ENCODE peak calls at places on chromosomes 6 and 20, in six cellular contexts. One of them, this sample, is unnamed.

GRCh38 chr20:17481661-17482060 is 49.5 kb downstream of the BFSP1 start:
- DNase-seq in activated T-cell treated with anti-CD3 and anti-CD28 coated beads, Interleukin-2, amount 50 U/mL, for 1 hour: no peak
- DNase-seq in stimulated activated naive CD8-positive, alpha-beta T cell treated with anti-CD3 and anti-CD28 coated beads, Interleukin-15, Interleukin-2, amounts not matched to agents 100 U/mL and 50 U/mL, for 24 hours: no peak
- DNase-seq in NCI-H510A: no peak
- DNase-seq in chondrocyte: no peak
- DNase-seq in MG63: no peak
- DNase-seq in this sample: no peak

GRCh38 chr6:42911171-42912021 is 4.5 kb upstream of the PTCRA start:
- DNase-seq in activated T-cell treated with anti-CD3 and anti-CD28 coated beads, Interleukin-2, amount 50 U/mL, for 1 hour: no peak
- DNase-seq in stimulated activated naive CD8-positive, alpha-beta T cell treated with anti-CD3 and anti-CD28 coated beads, Interleukin-15, Interleukin-2, amounts not matched to agents 100 U/mL and 50 U/mL, for 24 hours: no peak
- DNase-seq in NCI-H510A: no peak
- DNase-seq in chondrocyte: peak; percentile 51
- DNase-seq in MG63: no peak
- DNase-seq in this sample: no peak

GRCh38 chr20:58694241-58695083 is 1.9 kb downstream of the NPEPL1 start:
- DNase-seq in activated T-cell treated with anti-CD3 and anti-CD28 coated beads, Interleukin-2, amount 50 U/mL, for 1 hour: no peak
- DNase-seq in stimulated activated naive CD8-positive, alpha-beta T cell treated with anti-CD3 and anti-CD28 coated beads, Interleukin-15, Interleukin-2, amounts not matched to agents 100 U/mL and 50 U/mL, for 24 hours: no peak
- DNase-seq in NCI-H510A: no peak
- DNase-seq in chondrocyte: peak; percentile 17
- DNase-seq in MG63: no peak
- DNase-seq in this sample: no peak

GRCh38 chr6:48916523-48917050 is 546.5 kb downstream of the MMUT start:
- DNase-seq in activated T-cell treated with anti-CD3 and anti-CD28 coated beads, Interleukin-2, amount 50 U/mL, for 1 hour: no peak
- DNase-seq in stimulated activated naive CD8-positive, alpha-beta T cell treated with anti-CD3 and anti-CD28 coated beads, Interleukin-15, Interleukin-2, amounts not matched to agents 100 U/mL and 50 U/mL, for 24 hours: no peak
- DNase-seq in NCI-H510A: peak; percentile 69
- DNase-seq in chondrocyte: no peak
- DNase-seq in MG63: no peak
- DNase-seq in this sample: no peak

GRCh38 chr6:158408552-158409130 is 96.4 kb downstream of the TULP4 start:
- DNase-seq in activated T-cell treated with anti-CD3 and anti-CD28 coated beads, Interleukin-2, amount 50 U/mL, for 1 hour: no peak
- DNase-seq in stimulated activated naive CD8-positive, alpha-beta T cell treated with anti-CD3 and anti-CD28 coated beads, Interleukin-15, Interleukin-2, amounts not matched to agents 100 U/mL and 50 U/mL, for 24 hours: no peak
- DNase-seq in NCI-H510A: no peak
- DNase-seq in chondrocyte: no peak
- DNase-seq in MG63: peak; percentile 43
- DNase-seq in this sample: no peak

GRCh38 chr6:52877168-52877567 is 32.3 kb downstream of the GSTA3 start:
- DNase-seq in activated T-cell treated with anti-CD3 and anti-CD28 coated beads, Interleukin-2, amount 50 U/mL, for 1 hour: no peak
- DNase-seq in stimulated activated naive CD8-positive, alpha-beta T cell treated with anti-CD3 and anti-CD28 coated beads, Interleukin-15, Interleukin-2, amounts not matched to agents 100 U/mL and 50 U/mL, for 24 hours: no peak
- DNase-seq in NCI-H510A: no peak
- DNase-seq in chondrocyte: no peak
- DNase-seq in MG63: no peak
- DNase-seq in this sample: no peak

GRCh38 chr20:50678213-50678898 is 13.0 kb downstream of the RIPOR3 start:
- DNase-seq in activated T-cell treated with anti-CD3 and anti-CD28 coated beads, Interleukin-2, amount 50 U/mL, for 1 hour: no peak
- DNase-seq in stimulated activated naive CD8-positive, alpha-beta T cell treated with anti-CD3 and anti-CD28 coated beads, Interleukin-15, Interleukin-2, amounts not matched to agents 100 U/mL and 50 U/mL, for 24 hours: no peak
- DNase-seq in NCI-H510A: no peak
- DNase-seq in chondrocyte: no peak
- DNase-seq in MG63: peak; percentile 24
- DNase-seq in this sample: no peak

GRCh38 chr20:63854766-63855362 is 6.4 kb upstream of the ABHD16B start:
- DNase-seq in activated T-cell treated with anti-CD3 and anti-CD28 coated beads, Interleukin-2, amount 50 U/mL, for 1 hour: no peak
- DNase-seq in stimulated activated naive CD8-positive, alpha-beta T cell treated with anti-CD3 and anti-CD28 coated beads, Interleukin-15, Interleukin-2, amounts not matched to agents 100 U/mL and 50 U/mL, for 24 hours: no peak
- DNase-seq in NCI-H510A: no peak
- DNase-seq in chondrocyte: no peak
- DNase-seq in MG63: no peak
- DNase-seq in this sample: peak; percentile 77

GRCh38 chr20:44495257-44495656 is 19.6 kb downstream of the TTPAL start:
- DNase-seq in activated T-cell treated with anti-CD3 and anti-CD28 coated beads, Interleukin-2, amount 50 U/mL, for 1 hour: no peak
- DNase-seq in stimulated activated naive CD8-positive, alpha-beta T cell treated with anti-CD3 and anti-CD28 coated beads, Interleukin-15, Interleukin-2, amounts not matched to agents 100 U/mL and 50 U/mL, for 24 hours: no peak
- DNase-seq in NCI-H510A: no peak
- DNase-seq in chondrocyte: no peak
- DNase-seq in MG63: no peak
- DNase-seq in this sample: no peak

GRCh38 chr6:7787137-7787575 is 61.3 kb downstream of the BMP6 start:
- DNase-seq in activated T-cell treated with anti-CD3 and anti-CD28 coated beads, Interleukin-2, amount 50 U/mL, for 1 hour: no peak
- DNase-seq in stimulated activated naive CD8-positive, alpha-beta T cell treated with anti-CD3 and anti-CD28 coated beads, Interleukin-15, Interleukin-2, amounts not matched to agents 100 U/mL and 50 U/mL, for 24 hours: no peak
- DNase-seq in NCI-H510A: no peak
- DNase-seq in chondrocyte: no peak
- DNase-seq in MG63: peak; percentile 43
- DNase-seq in this sample: no peak

GRCh38 chr6:82363368-82364086 is at the start of gene TPBG:
- DNase-seq in activated T-cell treated with anti-CD3 and anti-CD28 coated beads, Interleukin-2, amount 50 U/mL, for 1 hour: peak; percentile 20
- DNase-seq in stimulated activated naive CD8-positive, alpha-beta T cell treated with anti-CD3 and anti-CD28 coated beads, Interleukin-15, Interleukin-2, amounts not matched to agents 100 U/mL and 50 U/mL, for 24 hours: peak; percentile 12
- DNase-seq in NCI-H510A: no peak
- DNase-seq in chondrocyte: no peak
- DNase-seq in MG63: peak; percentile 70
- DNase-seq in this sample: peak; percentile 83

GRCh38 chr20:58634818-58635665 is 16.0 kb upstream of the STX16 start:
- DNase-seq in activated T-cell treated with anti-CD3 and anti-CD28 coated beads, Interleukin-2, amount 50 U/mL, for 1 hour: peak; percentile 28
- DNase-seq in stimulated activated naive CD8-positive, alpha-beta T cell treated with anti-CD3 and anti-CD28 coated beads, Interleukin-15, Interleukin-2, amounts not matched to agents 100 U/mL and 50 U/mL, for 24 hours: peak; percentile 68
- DNase-seq in NCI-H510A: no peak
- DNase-seq in chondrocyte: no peak
- DNase-seq in MG63: no peak
- DNase-seq in this sample: peak; percentile 19

GRCh38 chr6:45075246-45075645 is 252.9 kb upstream of the RUNX2 start:
- DNase-seq in activated T-cell treated with anti-CD3 and anti-CD28 coated beads, Interleukin-2, amount 50 U/mL, for 1 hour: no peak
- DNase-seq in stimulated activated naive CD8-positive, alpha-beta T cell treated with anti-CD3 and anti-CD28 coated beads, Interleukin-15, Interleukin-2, amounts not matched to agents 100 U/mL and 50 U/mL, for 24 hours: no peak
- DNase-seq in NCI-H510A: no peak
- DNase-seq in chondrocyte: no peak
- DNase-seq in MG63: no peak
- DNase-seq in this sample: no peak

GRCh38 chr6:74557236-74557635 is 648.6 kb downstream of the COL12A1 start:
- DNase-seq in activated T-cell treated with anti-CD3 and anti-CD28 coated beads, Interleukin-2, amount 50 U/mL, for 1 hour: no peak
- DNase-seq in stimulated activated naive CD8-positive, alpha-beta T cell treated with anti-CD3 and anti-CD28 coated beads, Interleukin-15, Interleukin-2, amounts not matched to agents 100 U/mL and 50 U/mL, for 24 hours: no peak
- DNase-seq in NCI-H510A: no peak
- DNase-seq in chondrocyte: no peak
- DNase-seq in MG63: no peak
- DNase-seq in this sample: no peak

GRCh38 chr6:80622641-80623040 is 516.2 kb downstream of the BCKDHB start:
- DNase-seq in activated T-cell treated with anti-CD3 and anti-CD28 coated beads, Interleukin-2, amount 50 U/mL, for 1 hour: no peak
- DNase-seq in stimulated activated naive CD8-positive, alpha-beta T cell treated with anti-CD3 and anti-CD28 coated beads, Interleukin-15, Interleukin-2, amounts not matched to agents 100 U/mL and 50 U/mL, for 24 hours: no peak
- DNase-seq in NCI-H510A: no peak
- DNase-seq in chondrocyte: no peak
- DNase-seq in MG63: no peak
- DNase-seq in this sample: peak; percentile 73